ENCODE peak calls at places on chromosomes 6 and 20, in five cellular contexts. N, L, J, H and S are unnamed samples.

GRCh38 chr20:40965671-40966070 is 63.0 kb upstream of the TOP1 start:
- DNase-seq in H (no peak), N (no peak), J (peak; percentile 3), L (no peak), S (no peak)

GRCh38 chr6:134936927-134937326 is 13.0 kb downstream of the ALDH8A1 start:
- DNase-seq in J (no peak), H (no peak), N (no peak), L (no peak), S (no peak)

GRCh38 chr6:12309070-12309469 is 18.9 kb downstream of the EDN1 start:
- DNase-seq in J (no peak), N (no peak), H (no peak), L (no peak), S (no peak)

GRCh38 chr6:40671338-40672050 is 84.3 kb upstream of the LRFN2 start:
- DNase-seq in J (peak; percentile 34), L (no peak), N (no peak), H (no peak), S (no peak)

GRCh38 chr6:142236686-142237085 is 65.1 kb upstream of the ADGRG6 start:
- DNase-seq in N (peak; percentile 19), L (no peak), H (no peak), J (no peak), S (no peak)

GRCh38 chr20:50588034-50588736 is 78.0 kb downstream of the PTPN1 start:
- DNase-seq in L (peak; percentile 84), H (peak; percentile 85), N (no peak), J (peak; percentile 78), S (peak; percentile 84)

GRCh38 chr6:112027942-112028674 is 25.8 kb upstream of the CCN6 start:
- DNase-seq in H (no peak), L (no peak), J (no peak), N (no peak), S (peak; percentile 61)

GRCh38 chr6:15400572-15401004 is 154.7 kb downstream of the JARID2 start:
- DNase-seq in H (no peak), J (no peak), L (no peak), N (no peak), S (peak; percentile 69)

GRCh38 chr6:56692586-56693245 is 50.0 kb upstream of the DST start:
- DNase-seq in H (no peak), L (no peak), J (no peak), N (peak; percentile 35), S (no peak)

GRCh38 chr20:51461306-51461705 is 81.2 kb downstream of the NFATC2 start:
- DNase-seq in L (no peak), N (no peak), J (no peak), H (no peak), S (no peak)

GRCh38 chr6:158452191-158452590 is 107.7 kb upstream of the TMEM181 start:
- DNase-seq in H (no peak), L (no peak), J (no peak), N (no peak), S (no peak)

GRCh38 chr6:11947063-11947462 is 65.0 kb upstream of the HIVEP1 start:
- DNase-seq in L (no peak), J (no peak), H (no peak), N (no peak), S (no peak)

GRCh38 chr6:136347847-136348246 is 58.2 kb upstream of the BCLAF1 start:
- DNase-seq in H (no peak), J (no peak), N (no peak), L (no peak), S (no peak)

GRCh38 chr6:50305660-50306059 is 255.9 kb upstream of the DEFB112 start:
- DNase-seq in J (no peak), H (no peak), N (no peak), L (no peak), S (no peak)

GRCh38 chr6:150547511-150548222 is 52.0 kb upstream of the PLEKHG1 start:
- DNase-seq in H (no peak), J (no peak), N (no peak), L (no peak), S (no peak)

GRCh38 chr6:89987830-89988229 is 93.6 kb downstream of the GJA10 start:
- DNase-seq in J (no peak), H (no peak), N (no peak), L (no peak), S (no peak)

GRCh38 chr20:19658137-19658536 is 99.9 kb upstream of the RIN2 start:
- DNase-seq in L (peak; percentile 39), H (peak; percentile 58), J (peak; percentile 28), N (no peak), S (peak; percentile 6)

GRCh38 chr20:6636209-6637159 is 131.0 kb upstream of the BMP2 start:
- DNase-seq in L (no peak), J (no peak), H (no peak), N (peak; percentile 22), S (no peak)

GRCh38 chr6:54361734-54362133 is 53.5 kb downstream of the TINAG start:
- DNase-seq in H (no peak), J (no peak), N (no peak), L (no peak), S (no peak)

GRCh38 chr6:112560651-112561050 is 213.5 kb downstream of the RFPL4B start:
- DNase-seq in H (no peak), L (no peak), N (no peak), J (no peak), S (no peak)

GRCh38 chr6:132763269-132763668 is 5.6 kb upstream of the VNN2 start:
- DNase-seq in N (no peak), J (no peak), H (peak; percentile 63), L (peak; percentile 64), S (peak; percentile 76)

GRCh38 chr20:61166324-61166723 is 85.7 kb upstream of the CDH4 start:
- DNase-seq in J (no peak), N (no peak), H (no peak), L (no peak), S (no peak)

GRCh38 chr6:364609-365540 is 26.7 kb upstream of the IRF4 start:
- DNase-seq in L (peak; percentile 79), N (no peak), J (no peak), H (peak; percentile 79), S (no peak)

GRCh38 chr6:13769655-13770053 is 44.7 kb downstream of the MCUR1 start:
- DNase-seq in H (no peak), L (no peak), J (peak; percentile 7), N (no peak), S (peak; percentile 46)
- TF ChIP-seq CTCF in H (no peak), L (no peak), J (no peak), N (peak; percentile 16), S (no peak)

GRCh38 chr6:52877786-52878185 is 31.7 kb downstream of the GSTA3 start:
- DNase-seq in J (no peak), L (no peak), N (no peak), H (no peak), S (no peak)
- TF ChIP-seq CTCF in J (no peak), L (no peak), N (no peak), H (no peak), S (no peak)

DNA sequence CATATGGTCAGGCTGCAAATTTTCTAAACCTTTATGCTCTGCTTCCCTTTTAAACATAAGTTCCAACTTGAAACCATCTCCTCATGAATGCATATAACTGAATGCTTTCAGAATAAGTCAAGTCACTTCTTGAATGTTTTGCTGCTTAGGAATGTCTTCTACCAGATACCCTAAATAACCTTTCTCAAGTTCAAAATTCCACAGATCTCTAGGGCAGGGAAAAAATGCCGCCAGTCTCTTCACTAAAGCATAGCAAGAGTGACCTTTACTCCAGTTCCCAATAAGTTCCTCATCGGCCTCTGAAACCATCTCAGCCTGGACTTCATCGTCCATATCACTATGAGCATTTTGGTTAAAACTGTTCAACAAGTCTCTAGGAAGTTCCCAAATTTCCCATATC is 1011.2 kb upstream of the CITED2 start:
- DNase-seq in L (no peak), H (no peak), J (no peak), N (no peak), S (no peak)
- TF ChIP-seq CTCF in L (no peak), H (no peak), J (no peak), N (no peak), S (no peak)

GRCh38 chr6:30207619-30208295 is 5.4 kb downstream of the TRIM26 start:
- DNase-seq in L (no peak), J (no peak), N (no peak), H (no peak), S (no peak)

GRCh38 chr6:30206799-30207618 is 6.2 kb downstream of the TRIM26 start:
- DNase-seq in N (no peak), L (no peak), J (peak; percentile 34), H (no peak), S (no peak)

GRCh38 chr6:30211306-30211705 is 1.9 kb downstream of the TRIM26 start:
- DNase-seq in L (no peak), J (no peak), N (no peak), H (no peak), S (no peak)

GRCh38 chr6:30202366-30202765 is 10.8 kb downstream of the TRIM26 start:
- DNase-seq in J (no peak), H (no peak), L (no peak), N (no peak), S (no peak)

GRCh38 chr6:30206152-30206551 is 7.1 kb downstream of the TRIM26 start:
- DNase-seq in J (no peak), N (no peak), H (no peak), L (no peak), S (no peak)
- TF ChIP-seq CTCF in J (no peak), N (no peak), H (no peak), L (no peak), S (no peak)

DNA sequence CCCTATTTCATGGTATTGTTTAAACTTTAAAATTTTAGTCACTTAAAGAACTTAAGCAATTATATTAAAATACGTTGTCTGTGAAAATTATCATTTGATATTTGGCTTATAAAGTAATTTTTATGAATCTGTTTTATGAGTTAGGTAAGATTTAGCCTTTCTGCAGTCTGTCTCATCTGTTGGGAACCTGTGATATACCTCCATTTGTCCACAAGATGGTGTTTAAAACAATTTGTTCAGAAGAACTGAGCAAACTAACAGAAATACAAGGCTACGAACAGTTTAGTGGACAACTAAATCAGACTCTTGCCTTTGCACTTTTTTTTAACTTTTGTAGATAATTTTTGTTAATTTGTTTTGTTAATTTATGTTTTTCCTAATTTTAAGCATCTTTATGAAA is 92.4 kb downstream of the COL9A1 start:
- DNase-seq in L (peak; percentile 9), J (no peak), H (no peak), N (no peak), S (no peak)
- TF ChIP-seq CTCF in L (peak; percentile 23), J (peak; percentile 13), H (no peak), N (no peak), S (no peak)

GRCh38 chr6:37365791-37366190 is 12.0 kb downstream of the RNF8 start:
- DNase-seq in L (no peak), J (no peak), N (no peak), H (no peak), S (no peak)
- TF ChIP-seq CTCF in L (peak; percentile 28), J (no peak), N (peak; percentile 14), H (no peak), S (no peak)

GRCh38 chr6:149043476-149044130 is 273.9 kb upstream of the TAB2 start:
- DNase-seq in H (peak; percentile 21), L (no peak), N (no peak), J (no peak), S (peak; percentile 67)
- TF ChIP-seq CTCF in H (no peak), L (peak; percentile 46), N (peak; percentile 16), J (no peak), S (peak; percentile 43)

GRCh38 chr6:74964871-74965441 is 240.9 kb downstream of the COL12A1 start:
- DNase-seq in H (no peak), L (no peak), N (no peak), J (no peak), S (no peak)
- TF ChIP-seq CTCF in H (no peak), L (no peak), N (no peak), J (no peak), S (no peak)